ENCODE peak calls at places on chromosomes 4 and X, in six cellular contexts. V is ovary, J is coronary artery, L is HCT116, X is mucosa of descending colon, Z is astrocyte of the spinal cord. P is an unnamed sample.

GRCh38 chr4:77600521-77601451 is 4.8 kb upstream of the CXCL13 start:
- DNase-seq in V (no peak), J (no peak), L (peak), X (no peak), Z (peak), P (no peak)

GRCh38 chrX:13427441-13428054 is 107.7 kb upstream of the ATXN3L start:
- DNase-seq in V (no peak), J (no peak), L (no peak), X (no peak), Z (no peak), P (no peak)

GRCh38 chr4:173008436-173008835 is 160.2 kb upstream of the GALNT7 start:
- DNase-seq in V (no peak), J (no peak), L (no peak), X (no peak), Z (no peak), P (no peak)

GRCh38 chr4:1082215-1083182 is 30.9 kb downstream of the RNF212 start:
- DNase-seq in V (no peak), J (no peak), L (no peak), X (peak), Z (peak), P (peak)

GRCh38 chrX:107574711-107575110 is 53.6 kb upstream of the PRPS1 start:
- DNase-seq in V (no peak), J (no peak), L (no peak), X (no peak), Z (peak), P (no peak)

GRCh38 chrX:13550346-13550745 is 19.1 kb upstream of the EGFL6 start:
- DNase-seq in V (no peak), J (no peak), L (no peak), X (no peak), Z (no peak), P (no peak)

GRCh38 chr4:47744253-47744652 is 93.6 kb downstream of the CORIN start:
- DNase-seq in V (no peak), J (no peak), L (no peak), X (no peak), Z (no peak), P (no peak)

GRCh38 chrX:154030266-154030665 is 10.6 kb upstream of the IRAK1 start:
- DNase-seq in V (no peak), J (no peak), L (no peak), X (no peak), Z (no peak), P (no peak)

GRCh38 chr4:118888666-118889312 is at the start of gene SYNPO2:
- DNase-seq in V (peak), J (peak), L (peak), X (peak), Z (peak), P (peak)

GRCh38 chrX:130626521-130626920 is 224.7 kb downstream of the RBMX2 start:
- DNase-seq in V (no peak), J (no peak), L (no peak), X (no peak), Z (peak), P (peak)

GRCh38 chr4:41189669-41190068 is 24.7 kb downstream of the APBB2 start:
- DNase-seq in V (no peak), J (no peak), L (no peak), X (no peak), Z (no peak), P (no peak)

GRCh38 chrX:40473460-40474204 is 107.1 kb upstream of the ATP6AP2 start:
- DNase-seq in V (no peak), J (no peak), L (no peak), X (no peak), Z (no peak), P (no peak)

GRCh38 chr4:102734591-102735385 is 26.0 kb downstream of the MANBA start:
- DNase-seq in V (no peak), J (no peak), L (no peak), X (no peak), Z (peak), P (no peak)

GRCh38 chr4:42627887-42628646 is 28.8 kb downstream of the ATP8A1 start:
- DNase-seq in V (peak), J (peak), L (no peak), X (peak), Z (no peak), P (no peak)

GRCh38 chr4:109496875-109497274 is 63.2 kb upstream of the MCUB start:
- DNase-seq in V (no peak), J (no peak), L (no peak), X (no peak), Z (no peak), P (no peak)

GRCh38 chr4:67684839-67685531 is 16.0 kb downstream of the UBA6 start:
- DNase-seq in V (no peak), J (no peak), L (no peak), X (no peak), Z (peak), P (no peak)

GRCh38 chr4:151055539-151055938 is 40.5 kb upstream of the LRBA start:
- DNase-seq in V (no peak), J (no peak), L (no peak), X (no peak), Z (no peak), P (no peak)

GRCh38 chr4:147793973-147794690 is 62.2 kb downstream of the ARHGAP10 start:
- DNase-seq in V (no peak), J (no peak), L (no peak), X (no peak), Z (no peak), P (no peak)

GRCh38 chrX:35115205-35115604 is 172.6 kb downstream of the FAM47B start:
- DNase-seq in V (no peak), J (no peak), L (no peak), X (no peak), Z (peak), P (no peak)

GRCh38 chrX:152884171-152884570 is 13.7 kb upstream of the ZNF185 start:
- DNase-seq in V (no peak), J (no peak), L (no peak), X (no peak), Z (no peak), P (no peak)

GRCh38 chr4:187840814-187841213 is 154.8 kb upstream of the ZFP42 start:
- DNase-seq in V (no peak), J (no peak), L (no peak), X (no peak), Z (no peak), P (no peak)

GRCh38 chr4:15682340-15682725 is 706 bp downstream of the FAM200B start:
- DNase-seq in V (no peak), J (no peak), L (no peak), X (no peak), Z (peak), P (no peak)

GRCh38 chr4:183971938-183972490 is 66.9 kb downstream of the STOX2 start:
- DNase-seq in V (no peak), J (no peak), L (no peak), X (no peak), Z (peak), P (no peak)

GRCh38 chr4:107900067-107900466 is 31.3 kb upstream of the CYP2U1 start:
- DNase-seq in V (no peak), J (no peak), L (no peak), X (no peak), Z (no peak), P (no peak)

GRCh38 chr4:98627883-98628282 is 30.5 kb downstream of the TSPAN5 start:
- DNase-seq in V (no peak), J (no peak), L (peak), X (no peak), Z (peak), P (peak)

GRCh38 chrX:79065696-79066095 is 78.8 kb upstream of the GPR174 start:
- DNase-seq in V (no peak), J (no peak), L (no peak), X (no peak), Z (no peak), P (no peak)

GRCh38 chr4:7073526-7074390 is 5.9 kb upstream of the GRPEL1 start:
- DNase-seq in V (no peak), J (no peak), L (peak), X (no peak), Z (peak), P (no peak)

GRCh38 chr4:150578745-150579470 is 3.0 kb upstream of the MAB21L2 start:
- DNase-seq in V (no peak), J (no peak), L (no peak), X (no peak), Z (no peak), P (no peak)

GRCh38 chr4:175767130-175767529 is 44.9 kb downstream of the GPM6A start:
- DNase-seq in V (no peak), J (no peak), L (no peak), X (no peak), Z (no peak), P (no peak)

GRCh38 chr4:25756503-25756902 is 100.9 kb downstream of the SLC34A2 start:
- DNase-seq in V (no peak), J (no peak), L (no peak), X (no peak), Z (no peak), P (no peak)

GRCh38 chr4:189232274-189232673 is 708.4 kb upstream of the FRG1 start:
- DNase-seq in V (no peak), J (no peak), L (no peak), X (no peak), Z (no peak), P (no peak)

GRCh38 chrX:70313503-70313902 is 23.6 kb downstream of the KIF4A start:
- DNase-seq in V (no peak), J (no peak), L (no peak), X (no peak), Z (peak), P (no peak)

GRCh38 chr4:73187325-73187724 is 71.3 kb downstream of the ANKRD17 start:
- DNase-seq in V (no peak), J (no peak), L (no peak), X (no peak), Z (peak), P (peak)

GRCh38 chr4:79164961-79165610 is 160.8 kb downstream of the NAA11 start:
- DNase-seq in V (no peak), J (no peak), L (no peak), X (no peak), Z (no peak), P (no peak)

GRCh38 chrX:31353095-31353494 is 281.3 kb upstream of the FTHL17 start:
- DNase-seq in V (no peak), J (no peak), L (no peak), X (no peak), Z (peak), P (no peak)

GRCh38 chr4:31086771-31087330 is 366.7 kb downstream of the PCDH7 start:
- DNase-seq in V (no peak), J (no peak), L (no peak), X (no peak), Z (no peak), P (no peak)

DNA sequence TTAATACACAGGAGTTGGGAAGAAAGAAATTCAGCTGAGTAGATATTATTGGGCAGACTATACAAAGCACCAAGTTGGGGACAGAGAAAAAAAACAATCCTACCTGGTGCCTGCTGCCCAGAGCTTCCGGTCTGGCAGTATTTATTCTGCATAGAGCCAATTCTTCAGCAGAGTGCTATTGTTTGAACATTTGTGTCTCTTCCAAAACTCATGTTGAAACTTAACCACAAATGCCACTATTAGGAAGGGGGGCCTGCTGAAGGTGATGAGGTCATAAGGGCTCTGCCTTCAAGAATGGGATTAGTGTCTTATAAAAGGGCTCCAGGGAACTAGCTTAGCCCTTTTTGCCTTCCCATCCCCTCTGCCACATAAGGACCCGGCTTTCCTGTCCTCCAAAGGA is 136.2 kb downstream of the EVC2 start:
- DNase-seq in V (no peak), J (no peak), L (no peak), X (no peak), Z (peak), P (no peak)
- H3K4me3 ChIP-seq in V (no peak), J (no peak), L (no peak), X (no peak), Z (no peak), P (no peak)

GRCh38 chrX:75986980-75987379 is 185.9 kb upstream of the PBDC1 start:
- DNase-seq in V (no peak), J (no peak), L (no peak), X (no peak), Z (no peak), P (no peak)

DNA sequence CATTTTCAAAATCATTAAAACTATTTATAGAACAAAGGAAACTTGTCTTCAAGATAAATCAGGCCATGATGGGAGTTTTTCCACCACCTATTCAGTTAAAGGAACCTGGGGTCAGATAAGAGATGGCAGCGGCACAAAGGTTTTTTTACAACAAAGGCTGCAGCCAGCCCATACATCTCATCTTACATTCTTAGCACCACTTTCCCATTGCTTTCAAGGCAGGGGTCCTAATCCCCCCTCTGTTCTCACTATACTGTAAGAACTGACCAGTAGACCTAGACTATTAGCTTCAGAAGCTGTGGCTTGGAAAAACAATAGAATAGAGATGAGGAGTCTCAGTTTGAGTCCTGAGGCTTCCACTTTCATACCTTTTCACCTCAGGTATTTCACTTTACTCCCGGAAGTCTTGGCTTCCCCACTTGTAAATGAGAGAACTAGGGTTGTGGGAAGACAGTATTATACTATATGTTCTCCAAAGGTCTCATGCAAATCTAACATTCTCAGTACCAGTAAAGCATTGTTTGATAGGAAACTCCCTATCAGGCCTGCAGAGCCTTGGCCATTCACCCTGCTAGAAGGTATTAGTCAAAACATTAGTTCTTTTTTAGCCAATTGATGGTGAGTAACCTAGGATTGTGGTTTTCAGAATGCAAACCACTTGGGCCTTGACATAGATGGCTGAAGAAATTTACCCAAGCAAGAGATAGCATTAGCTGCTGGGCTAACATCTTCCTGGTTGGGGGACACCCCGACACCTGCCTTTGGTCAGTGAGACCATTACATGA is 182.9 kb upstream of the PBDC1 start:
- DNase-seq in V (no peak), J (no peak), L (no peak), X (no peak), Z (no peak), P (no peak)
- H3K4me3 ChIP-seq in V (no peak), J (no peak), L (no peak), X (no peak), Z (no peak), P (no peak)

DNA sequence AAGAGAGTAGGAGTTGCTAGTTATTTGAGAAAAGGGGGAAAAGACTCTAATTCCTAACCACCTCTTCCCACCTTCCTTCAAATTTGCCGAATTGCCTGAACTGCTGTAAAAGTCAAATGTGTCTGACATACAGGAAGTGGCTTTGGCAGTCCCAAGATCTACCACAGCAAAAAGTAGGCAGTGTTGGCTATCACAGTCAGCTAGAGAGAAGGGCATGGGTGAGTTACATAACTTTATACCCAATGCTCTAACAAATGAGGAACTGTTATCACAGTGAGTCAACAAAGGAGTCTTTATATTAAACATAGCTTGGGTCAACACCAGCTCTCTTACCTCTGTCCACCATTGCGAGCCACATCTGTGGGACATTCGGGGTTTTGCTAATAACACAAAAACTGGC is 2.4 kb upstream of the MBNL3 start:
- DNase-seq in V (no peak), J (no peak), L (no peak), X (no peak), Z (no peak), P (no peak)
- H3K4me3 ChIP-seq in V (no peak), J (no peak), L (no peak), X (no peak), Z (no peak), P (no peak)

GRCh38 chrX:150570512-150570911 is 2.1 kb downstream of the MTM1 start:
- DNase-seq in V (no peak), J (no peak), L (no peak), X (no peak), Z (no peak), P (no peak)
- H3K4me3 ChIP-seq in V (no peak), J (no peak), L (no peak), X (no peak), Z (no peak), P (no peak)